ENCODE peak calls at places on chromosomes 5 and 9, in ten cellular contexts. P, G, U, J, I, R, Z, K, A and S are unnamed samples.

GRCh38 chr5:76819851-76820280 is 1.0 kb downstream of the F2RL1 start:
- DNase-seq in P (no peak), G (no peak), U (peak; percentile 56), J (no peak), I (peak; percentile 26), R (no peak), Z (peak; percentile 75), K (no peak), A (no peak), S (no peak)

GRCh38 chr5:139402561-139403158 is 1.2 kb downstream of the SPATA24 start:
- DNase-seq in P (no peak), G (no peak), U (no peak), J (no peak), I (no peak), R (no peak), Z (no peak), K (no peak), A (no peak), S (no peak)

GRCh38 chr5:173833200-173833599 is 54.9 kb upstream of the CPEB4 start:
- DNase-seq in P (no peak), G (no peak), U (no peak), J (no peak), I (no peak), R (no peak), Z (no peak), K (no peak), A (no peak), S (no peak)

GRCh38 chr5:5995819-5996218 is 382.5 kb downstream of the MED10 start:
- DNase-seq in P (no peak), G (no peak), U (no peak), J (no peak), I (no peak), R (no peak), Z (no peak), K (no peak), A (no peak), S (no peak)

GRCh38 chr5:147455321-147455720 is 54.5 kb downstream of the DPYSL3 start:
- DNase-seq in P (no peak), G (no peak), U (no peak), J (no peak), I (no peak), R (peak; percentile 87), Z (no peak), K (peak; percentile 62), A (no peak), S (no peak)

GRCh38 chr9:83062011-83062652 is 810 bp downstream of the RASEF start:
- DNase-seq in P (no peak), G (no peak), U (peak; percentile 80), J (no peak), I (no peak), R (no peak), Z (no peak), K (no peak), A (peak; percentile 74), S (no peak)

GRCh38 chr9:99093492-99093791 is 11.5 kb upstream of the TGFBR1 start:
- DNase-seq in P (no peak), G (no peak), U (no peak), J (no peak), I (no peak), R (no peak), Z (no peak), K (no peak), A (no peak), S (no peak)

GRCh38 chr5:17218353-17219005 is 1.0 kb downstream of the BASP1 start:
- DNase-seq in P (no peak), G (peak; percentile 51), U (no peak), J (no peak), I (peak; percentile 29), R (no peak), Z (peak; percentile 88), K (peak; percentile 21), A (no peak), S (no peak)

DNA sequence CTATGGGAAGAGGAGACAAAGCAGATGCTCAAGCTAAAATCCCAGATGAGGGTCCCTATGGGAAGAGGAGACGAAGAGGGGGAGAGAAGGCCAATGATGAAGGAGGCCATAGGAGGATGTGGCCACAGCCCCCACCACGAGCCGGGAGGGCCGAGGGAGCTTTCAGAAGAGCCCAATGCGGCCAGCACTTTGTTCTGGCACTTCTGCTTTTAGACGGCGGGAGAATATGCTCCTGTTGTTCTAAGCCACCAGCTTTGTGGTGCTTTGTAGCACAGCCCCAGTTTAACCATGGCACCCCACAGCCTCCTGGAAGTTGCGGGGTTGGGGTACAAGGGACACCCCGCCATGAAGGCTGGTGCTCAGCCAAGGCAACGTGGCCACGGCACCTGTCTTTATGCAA is 33.4 kb downstream of the LPCAT1 start:
- DNase-seq in P (no peak), G (no peak), U (no peak), J (no peak), I (no peak), R (no peak), Z (no peak), K (no peak), A (no peak), S (no peak)
- TF ChIP-seq POLR2A in P (no peak), G (no peak), U (no peak), J (no peak), I (no peak), R (no peak), Z (no peak), K (no peak), A (no peak), S (no peak)

GRCh38 chr9:113626735-113627495 is 163.4 kb downstream of the RGS3 start:
- DNase-seq in P (no peak), G (peak; percentile 25), U (no peak), J (no peak), I (peak; percentile 68), R (peak; percentile 91), Z (peak; percentile 30), K (peak; percentile 77), A (no peak), S (no peak)

GRCh38 chr9:113622600-113623400 is 159.3 kb downstream of the RGS3 start:
- DNase-seq in P (no peak), G (peak; percentile 18), U (no peak), J (peak; percentile 44), I (no peak), R (peak; percentile 62), Z (peak; percentile 70), K (no peak), A (no peak), S (no peak)

GRCh38 chr9:113625456-113625855 is 161.9 kb downstream of the RGS3 start:
- DNase-seq in P (no peak), G (peak; percentile 12), U (no peak), J (no peak), I (no peak), R (peak; percentile 57), Z (peak; percentile 45), K (no peak), A (no peak), S (no peak)

GRCh38 chr9:113623851-113624485 is 160.4 kb downstream of the RGS3 start:
- DNase-seq in P (no peak), G (peak; percentile 2), U (no peak), J (no peak), I (no peak), R (no peak), Z (peak; percentile 22), K (no peak), A (no peak), S (no peak)

GRCh38 chr9:113624721-113625120 is 161.2 kb downstream of the RGS3 start:
- DNase-seq in P (no peak), G (peak; percentile 10), U (no peak), J (no peak), I (peak; percentile 60), R (peak; percentile 48), Z (peak; percentile 39), K (no peak), A (no peak), S (no peak)
- H3K4me1 ChIP-seq in P (peaks cover 17% of the 10 kb centered on the region), G (peaks cover 15% of the 10 kb centered on the region), U (peaks cover 29% of the 10 kb centered on the region), J (peaks cover 5% of the 10 kb centered on the region), I (peaks cover 58% of the 10 kb centered on the region), R (peaks cover 34% of the 10 kb centered on the region), Z (peaks cover 28% of the 10 kb centered on the region), K (peaks cover 9% of the 10 kb centered on the region), A (peaks cover 15% of the 10 kb centered on the region), S (peaks cover 25% of the 10 kb centered on the region)

GRCh38 chr5:127233590-127233989 is 57.0 kb upstream of the MEGF10 start:
- DNase-seq in P (no peak), G (no peak), U (no peak), J (no peak), I (no peak), R (no peak), Z (no peak), K (no peak), A (no peak), S (no peak)

GRCh38 chr5:127227881-127228280 is 62.7 kb upstream of the MEGF10 start:
- DNase-seq in P (no peak), G (no peak), U (no peak), J (no peak), I (no peak), R (no peak), Z (no peak), K (no peak), A (no peak), S (no peak)

GRCh38 chr5:127231118-127231517 is 59.5 kb upstream of the MEGF10 start:
- DNase-seq in P (no peak), G (no peak), U (no peak), J (no peak), I (no peak), R (no peak), Z (no peak), K (no peak), A (no peak), S (no peak)

GRCh38 chr5:127228540-127229184 is 61.9 kb upstream of the MEGF10 start:
- DNase-seq in P (no peak), G (no peak), U (no peak), J (no peak), I (no peak), R (no peak), Z (peak; percentile 71), K (peak; percentile 15), A (no peak), S (no peak)

GRCh38 chr5:127229185-127229889 is 61.3 kb upstream of the MEGF10 start:
- DNase-seq in P (peak; percentile 13), G (peak; percentile 32), U (peak; percentile 61), J (no peak), I (peak; percentile 72), R (peak; percentile 78), Z (peak; percentile 93), K (peak; percentile 36), A (peak; percentile 71), S (no peak)
- TF ChIP-seq POLR2A in P (no peak), G (no peak), U (no peak), J (peak; percentile 74), I (no peak), R (no peak), Z (no peak), K (no peak), A (no peak), S (no peak)

GRCh38 chr5:149441194-149441753 is 62.2 kb upstream of the IL17B start:
- DNase-seq in P (no peak), G (no peak), U (no peak), J (no peak), I (no peak), R (no peak), Z (no peak), K (no peak), A (no peak), S (no peak)

GRCh38 chr5:149441986-149442385 is 62.9 kb upstream of the IL17B start:
- DNase-seq in P (no peak), G (no peak), U (no peak), J (no peak), I (no peak), R (no peak), Z (no peak), K (no peak), A (no peak), S (no peak)

GRCh38 chr5:149443210-149443609 is 64.1 kb upstream of the IL17B start:
- DNase-seq in P (no peak), G (no peak), U (no peak), J (no peak), I (no peak), R (no peak), Z (no peak), K (no peak), A (no peak), S (no peak)

GRCh38 chr5:149439899-149440655 is 61.0 kb upstream of the IL17B start:
- DNase-seq in P (no peak), G (no peak), U (peak; percentile 76), J (no peak), I (no peak), R (no peak), Z (no peak), K (no peak), A (peak; percentile 83), S (no peak)

DNA sequence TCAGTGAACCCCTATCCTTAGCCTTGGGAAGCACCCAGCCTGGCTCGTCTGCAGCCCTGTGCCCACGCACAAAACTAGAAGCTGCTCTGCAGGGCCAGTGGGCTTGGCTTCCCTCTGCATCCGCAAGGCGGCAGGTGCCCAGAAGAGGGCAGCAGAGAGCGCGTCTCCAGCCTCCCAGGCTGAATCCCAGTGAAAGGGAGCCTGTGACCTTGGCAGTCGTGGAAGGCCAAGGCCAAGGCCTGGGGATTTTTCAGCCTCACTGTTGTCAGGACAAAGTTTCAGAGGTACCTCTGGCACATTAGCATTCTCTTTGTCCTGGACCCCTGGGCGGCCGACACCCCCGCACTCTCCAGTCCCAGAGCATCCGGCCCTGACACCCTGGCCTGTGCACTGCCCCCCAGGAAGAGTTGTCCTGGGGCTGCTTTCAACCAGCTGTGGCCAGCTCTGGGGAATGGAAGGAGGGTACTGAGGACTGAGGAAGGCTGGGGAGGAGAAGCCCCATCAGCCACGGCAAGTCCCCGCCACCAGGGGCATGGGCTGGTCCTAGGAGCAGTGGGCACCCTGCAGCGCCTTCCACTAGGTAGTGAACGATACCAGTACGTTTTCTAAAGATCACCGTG is 63.6 kb upstream of the IL17B start:
- DNase-seq in P (peak; percentile 63), G (peak; percentile 95), U (peak; percentile 90), J (no peak), I (peak; percentile 87), R (peak; percentile 90), Z (peak; percentile 92), K (peak; percentile 90), A (peak; percentile 90), S (no peak)
- H3K4me1 ChIP-seq in P (no peaks in the 10 kb centered on the region), G (peaks cover 10% of the 10 kb centered on the region), U (peaks cover 30% of the 10 kb centered on the region), J (no peaks in the 10 kb centered on the region), I (peaks cover 17% of the 10 kb centered on the region), R (peaks cover 61% of the 10 kb centered on the region), Z (peaks cover 24% of the 10 kb centered on the region), K (no peaks in the 10 kb centered on the region), A (peaks cover 15% of the 10 kb centered on the region), S (peaks cover 49% of the 10 kb centered on the region)